ENCODE peak calls at places on chromosomes 11 and 22, in ten cellular contexts. Y is fibroblast of lung, W is ELR, R is activated T-cell treated with anti-CD3 and anti-CD28 coated beads for 1 hour, U is uterus, Q is putamen, I is NCI-H2171, B is sigmoid colon, T is cardiac fibroblast, G is epithelial cell of proximal tubule. O is an unnamed sample.

GRCh38 chr22:26979294-26979693 is 321.9 kb downstream of the MIAT start:
- DNase-seq in Y (no peak), W (no peak), R (no peak), U (no peak), Q (no peak), I (no peak), B (no peak), T (no peak), G (no peak), O (no peak)

GRCh38 chr11:1039481-1040427 is 3.2 kb upstream of the MUC6 start:
- DNase-seq in Y (no peak), W (no peak), R (no peak), U (no peak), Q (no peak), I (no peak), B (no peak), T (no peak), G (no peak), O (no peak)

GRCh38 chr22:48701296-48702030 is 1126.2 kb downstream of the BRD1 start:
- DNase-seq in Y (no peak), W (no peak), R (no peak), U (no peak), Q (no peak), I (no peak), B (no peak), T (no peak), G (no peak), O (no peak)

GRCh38 chr11:129743029-129743846 is 72.4 kb upstream of the TMEM45B start:
- DNase-seq in Y (peak), W (no peak), R (no peak), U (no peak), Q (no peak), I (no peak), B (no peak), T (no peak), G (no peak), O (no peak)

GRCh38 chr11:134988495-134988894 is 576.5 kb upstream of the B3GAT1 start:
- DNase-seq in Y (no peak), W (no peak), R (no peak), U (no peak), Q (peak), I (no peak), B (no peak), T (no peak), G (no peak), O (no peak)

GRCh38 chr11:69873166-69874077 is 54.2 kb upstream of the FGF3 start:
- DNase-seq in Y (no peak), W (no peak), R (no peak), U (no peak), Q (no peak), I (no peak), B (peak), T (no peak), G (no peak), O (no peak)

GRCh38 chr11:66979336-66979980 is 4.4 kb downstream of the C11orf86 start:
- DNase-seq in Y (peak), W (no peak), R (no peak), U (no peak), Q (no peak), I (no peak), B (no peak), T (no peak), G (no peak), O (no peak)

GRCh38 chr11:73308003-73308962 is at the start of gene ARHGEF17:
- DNase-seq in Y (peak), W (peak), R (peak), U (peak), Q (no peak), I (peak), B (peak), T (no peak), G (no peak), O (peak)

GRCh38 chr11:63911440-63911839 is 5.5 kb downstream of the RCOR2 start:
- DNase-seq in Y (no peak), W (no peak), R (no peak), U (no peak), Q (no peak), I (no peak), B (no peak), T (no peak), G (no peak), O (no peak)

GRCh38 chr11:58958500-58958899 is 19.2 kb downstream of the GLYATL1 start:
- DNase-seq in Y (no peak), W (peak), R (peak), U (no peak), Q (no peak), I (no peak), B (no peak), T (peak), G (no peak), O (peak)

GRCh38 chr11:86969258-86969657 is 14.1 kb upstream of the FZD4 start:
- DNase-seq in Y (no peak), W (no peak), R (no peak), U (no peak), Q (no peak), I (no peak), B (no peak), T (peak), G (no peak), O (no peak)

GRCh38 chr11:34284836-34285235 is 73.0 kb downstream of the ABTB2 start:
- DNase-seq in Y (no peak), W (no peak), R (no peak), U (no peak), Q (no peak), I (no peak), B (no peak), T (no peak), G (no peak), O (no peak)

GRCh38 chr22:19233189-19233661 is 54.7 kb upstream of the SLC25A1 start:
- DNase-seq in Y (no peak), W (no peak), R (no peak), U (no peak), Q (no peak), I (no peak), B (no peak), T (no peak), G (no peak), O (no peak)

O was measured in HAP-1.